ENCODE peak calls at places on chromosomes 16 and 17, in ten cellular contexts. Q, A, G, V, X, T, Z, C, I and H are unnamed samples. For H3K9me3, the result is how much of the 10 kb centered on the place peaks cover.

GRCh38 chr17:33287096-33287495 is 6.0 kb downstream of the ASIC2 start:
- DNase-seq in Q (no peak), A (no peak), G (no peak), V (no peak), X (no peak), T (no peak), Z (no peak), C (no peak), I (no peak), H (no peak)

GRCh38 chr17:6408271-6408670 is 26.6 kb downstream of the AIPL1 start:
- DNase-seq in Q (no peak), A (no peak), G (no peak), V (no peak), X (no peak), T (no peak), Z (no peak), C (no peak), I (no peak), H (no peak)

GRCh38 chr16:84726670-84727467 is 27.1 kb downstream of the USP10 start:
- DNase-seq in Q (peak), A (no peak), G (peak), V (peak), X (no peak), T (no peak), Z (no peak), C (no peak), I (no peak), H (peak)

GRCh38 chr17:17722081-17722905 is 41.0 kb downstream of the RAI1 start:
- DNase-seq in Q (no peak), A (no peak), G (no peak), V (no peak), X (no peak), T (no peak), Z (peak), C (no peak), I (no peak), H (no peak)

GRCh38 chr17:77373298-77374169 is 232.8 kb downstream of the SEC14L1 start:
- DNase-seq in Q (no peak), A (no peak), G (no peak), V (no peak), X (no peak), T (peak), Z (no peak), C (no peak), I (no peak), H (peak)

GRCh38 chr16:57863434-57864160 is 61.3 kb upstream of the KIFC3 start:
- DNase-seq in Q (peak), A (peak), G (peak), V (peak), X (peak), T (no peak), Z (peak), C (peak), I (no peak), H (no peak)

GRCh38 chr16:50121721-50122445 is 31.2 kb upstream of the TENT4B start:
- DNase-seq in Q (no peak), A (peak), G (no peak), V (no peak), X (no peak), T (peak), Z (no peak), C (no peak), I (no peak), H (no peak)

GRCh38 chr17:41284043-41284442 is 8.5 kb downstream of the KRTAP9-7 start:
- DNase-seq in Q (no peak), A (no peak), G (no peak), V (no peak), X (no peak), T (no peak), Z (peak), C (no peak), I (no peak), H (no peak)

GRCh38 chr16:67504190-67505021 is 21.1 kb upstream of the AGRP start:
- DNase-seq in Q (peak), A (no peak), G (peak), V (no peak), X (no peak), T (no peak), Z (peak), C (no peak), I (peak), H (peak)

GRCh38 chr16:68379472-68380347 is 68.6 kb downstream of the SMPD3 start:
- DNase-seq in Q (no peak), A (no peak), G (no peak), V (no peak), X (no peak), T (peak), Z (no peak), C (no peak), I (no peak), H (no peak)

GRCh38 chr16:20073203-20074088 is at the start of gene GPR139:
- DNase-seq in Q (no peak), A (no peak), G (no peak), V (no peak), X (no peak), T (no peak), Z (no peak), C (no peak), I (no peak), H (no peak)

GRCh38 chr17:34703533-34703932 is 124.2 kb downstream of the TMEM132E start:
- DNase-seq in Q (peak), A (peak), G (no peak), V (no peak), X (no peak), T (peak), Z (peak), C (peak), I (no peak), H (peak)

GRCh38 chr17:18236494-18236893 is 11.1 kb downstream of the LLGL1 start:
- DNase-seq in Q (no peak), A (no peak), G (no peak), V (no peak), X (no peak), T (no peak), Z (no peak), C (no peak), I (no peak), H (no peak)

GRCh38 chr16:57265850-57266530 is 18.5 kb downstream of the PLLP start:
- DNase-seq in Q (peak), A (peak), G (peak), V (no peak), X (no peak), T (no peak), Z (no peak), C (peak), I (no peak), H (no peak)

GRCh38 chr17:15891348-15891747 is 53.6 kb upstream of the ADORA2B start:
- DNase-seq in Q (no peak), A (no peak), G (no peak), V (no peak), X (no peak), T (no peak), Z (peak), C (no peak), I (no peak), H (no peak)

GRCh38 chr16:70432800-70433455 is 6.0 kb downstream of the ST3GAL2 start:
- DNase-seq in Q (no peak), A (no peak), G (peak), V (no peak), X (no peak), T (no peak), Z (no peak), C (no peak), I (no peak), H (peak)

GRCh38 chr16:31460582-31461002 is 1.3 kb downstream of the ARMC5 start:
- DNase-seq in Q (no peak), A (peak), G (peak), V (no peak), X (no peak), T (peak), Z (peak), C (no peak), I (no peak), H (peak)

GRCh38 chr17:22268912-22269220 is 576.5 kb downstream of the KCNJ18 start:
- DNase-seq in Q (no peak), A (no peak), G (no peak), V (no peak), X (no peak), T (no peak), Z (no peak), C (no peak), I (no peak), H (no peak)
- H3K9me3 ChIP-seq in Q (under half), A (under half), G (under half), V (under half), X (under half), T (under half), Z (under half), C (under half), I (under half), H (under half)

DNA sequence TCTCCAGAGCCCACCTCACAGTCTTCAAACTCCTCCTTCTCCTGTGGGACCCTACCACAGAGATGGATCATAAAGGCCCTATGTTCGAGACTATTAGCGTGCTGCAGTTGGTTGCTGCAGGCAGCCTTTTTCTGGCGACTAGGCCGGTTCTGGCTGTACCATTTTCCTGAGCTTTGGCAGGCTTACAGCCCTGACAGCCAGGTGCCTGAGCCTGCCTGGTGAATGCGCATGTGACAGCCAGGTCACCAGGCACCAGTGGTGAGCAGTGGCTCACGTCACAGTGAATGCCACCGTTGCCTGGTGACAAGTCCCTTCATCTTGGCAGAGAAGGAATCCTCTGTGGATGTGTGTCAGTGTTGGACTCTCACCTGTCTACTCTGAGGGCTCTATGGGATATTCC is 978.8 kb downstream of the KCNJ18 start:
- DNase-seq in Q (no peak), A (no peak), G (no peak), V (no peak), X (no peak), T (no peak), Z (no peak), C (no peak), I (no peak), H (no peak)
- H3K9me3 ChIP-seq in Q (under half), A (under half), G (under half), V (under half), X (under half), T (under half), Z (under half), C (under half), I (under half), H (under half)

DNA sequence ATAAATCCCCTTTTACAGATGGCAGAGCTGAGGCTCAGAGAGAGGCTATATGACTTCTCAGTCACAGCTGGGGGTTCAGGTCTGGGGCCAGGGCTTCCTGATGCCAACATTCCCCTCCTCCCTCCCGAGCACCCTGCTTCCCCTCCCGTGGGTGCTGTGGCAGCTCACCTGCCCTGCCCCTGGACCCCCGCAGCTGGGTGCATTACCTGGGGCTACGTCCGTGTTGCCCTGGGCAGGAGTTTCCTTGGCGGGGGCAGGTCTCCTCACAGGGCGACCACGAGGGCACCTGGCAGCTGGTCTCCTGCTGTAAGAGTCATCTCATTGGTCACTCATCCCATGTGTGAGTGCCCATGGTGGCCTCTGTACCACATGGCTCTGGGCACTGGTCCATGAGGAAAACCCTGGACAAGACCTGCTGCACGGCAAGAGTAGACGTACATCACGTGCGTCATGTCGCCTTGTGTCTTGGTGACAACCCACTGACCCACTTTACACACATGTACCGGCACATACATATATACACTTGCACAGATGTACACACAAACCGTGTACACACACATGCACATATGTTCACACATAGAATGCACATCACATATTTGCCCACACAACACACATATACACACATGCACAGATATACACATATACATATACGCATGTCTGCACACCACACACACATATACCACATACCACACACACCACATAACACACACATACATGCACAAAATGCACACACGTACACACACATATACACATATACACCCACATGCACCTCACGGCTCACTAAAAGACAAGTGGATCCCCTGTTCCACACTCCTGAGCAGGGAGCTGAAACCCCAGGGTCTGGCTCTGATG is 134.0 kb downstream of the FOXL1 start:
- DNase-seq in Q (no peak), A (no peak), G (no peak), V (no peak), X (no peak), T (no peak), Z (no peak), C (no peak), I (no peak), H (no peak)
- H3K9me3 ChIP-seq in Q (under half), A (under half), G (under half), V (under half), X (under half), T (under half), Z (under half), C (under half), I (under half), H (under half)

GRCh38 chr17:11853321-11854151 is 143.7 kb downstream of the ZNF18 start:
- DNase-seq in Q (no peak), A (no peak), G (no peak), V (no peak), X (no peak), T (no peak), Z (no peak), C (no peak), I (no peak), H (no peak)
- H3K9me3 ChIP-seq in Q (under half), A (under half), G (under half), V (under half), X (under half), T (under half), Z (under half), C (under half), I (under half), H (under half)

GRCh38 chr16:4787068-4787467 is 1.1 kb downstream of the SEPTIN12 start:
- DNase-seq in Q (no peak), A (no peak), G (no peak), V (no peak), X (no peak), T (no peak), Z (no peak), C (no peak), I (no peak), H (no peak)
- H3K9me3 ChIP-seq in Q (under half), A (under half), G (under half), V (under half), X (under half), T (under half), Z (under half), C (under half), I (under half), H (under half)

GRCh38 chr16:23920899-23921298 is 85.1 kb downstream of the PRKCB start:
- DNase-seq in Q (no peak), A (no peak), G (no peak), V (no peak), X (no peak), T (no peak), Z (no peak), C (no peak), I (no peak), H (no peak)

GRCh38 chr16:23920446-23920845 is 84.7 kb downstream of the PRKCB start:
- DNase-seq in Q (no peak), A (no peak), G (no peak), V (no peak), X (no peak), T (no peak), Z (no peak), C (no peak), I (no peak), H (no peak)

GRCh38 chr16:23917621-23918020 is 81.8 kb downstream of the PRKCB start:
- DNase-seq in Q (no peak), A (no peak), G (no peak), V (no peak), X (no peak), T (no peak), Z (no peak), C (no peak), I (no peak), H (no peak)

GRCh38 chr16:23909792-23910418 is 74.1 kb downstream of the PRKCB start:
- DNase-seq in Q (no peak), A (no peak), G (no peak), V (no peak), X (no peak), T (no peak), Z (no peak), C (no peak), I (no peak), H (no peak)

DNA sequence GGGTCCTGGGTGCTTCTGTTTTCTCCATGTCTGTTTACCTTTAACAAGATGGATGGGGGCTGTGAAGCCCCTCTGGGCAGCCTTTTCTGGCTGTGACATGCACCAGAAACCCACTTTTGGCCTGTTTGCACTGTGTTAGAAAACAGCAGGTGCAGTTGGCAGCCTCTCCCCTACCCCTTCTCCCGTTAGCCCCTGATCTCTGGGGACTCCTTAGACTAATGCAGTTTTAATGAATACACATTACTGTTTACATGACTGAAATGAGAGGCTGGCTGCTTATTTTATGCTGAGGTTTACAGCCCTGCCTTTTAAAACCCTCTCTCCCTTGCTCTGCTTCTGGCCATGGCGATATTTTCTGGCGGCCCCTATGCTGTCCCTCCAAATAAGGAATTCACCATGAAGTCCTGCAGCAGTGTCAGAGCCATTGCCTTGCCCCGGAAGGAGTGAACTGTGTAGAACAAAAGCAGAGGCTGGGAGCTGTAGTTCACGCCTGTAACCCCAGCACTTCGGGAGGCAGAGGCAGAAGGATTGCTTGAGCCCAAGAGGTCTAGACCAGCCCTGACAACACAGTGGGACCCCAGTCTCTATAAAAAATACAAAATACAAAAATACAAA is 79.3 kb downstream of the PRKCB start:
- DNase-seq in Q (no peak), A (no peak), G (no peak), V (no peak), X (no peak), T (peak), Z (no peak), C (no peak), I (no peak), H (no peak)
- H3K9me3 ChIP-seq in Q (under half), A (under half), G (under half), V (under half), X (under half), T (under half), Z (under half), C (under half), I (under half), H (under half)

GRCh38 chr17:72458301-72458700 is 337.5 kb downstream of the SOX9 start:
- DNase-seq in Q (no peak), A (no peak), G (no peak), V (no peak), X (no peak), T (no peak), Z (no peak), C (no peak), I (no peak), H (no peak)
- H3K9me3 ChIP-seq in Q (under half), A (under half), G (under half), V (under half), X (under half), T (under half), Z (under half), C (under half), I (under half), H (under half)

GRCh38 chr16:78388920-78389564 is 289.6 kb downstream of the WWOX start:
- DNase-seq in Q (no peak), A (no peak), G (no peak), V (no peak), X (no peak), T (no peak), Z (no peak), C (no peak), I (no peak), H (no peak)

GRCh38 chr16:78392585-78393195 is 293.2 kb downstream of the WWOX start:
- DNase-seq in Q (no peak), A (no peak), G (no peak), V (no peak), X (no peak), T (no peak), Z (no peak), C (no peak), I (no peak), H (no peak)

GRCh38 chr16:78390070-78390469 is 290.6 kb downstream of the WWOX start:
- DNase-seq in Q (no peak), A (no peak), G (no peak), V (no peak), X (no peak), T (no peak), Z (no peak), C (no peak), I (no peak), H (no peak)

GRCh38 chr16:78386925-78387324 is 287.5 kb downstream of the WWOX start:
- DNase-seq in Q (no peak), A (no peak), G (no peak), V (no peak), X (no peak), T (no peak), Z (no peak), C (no peak), I (no peak), H (no peak)

DNA sequence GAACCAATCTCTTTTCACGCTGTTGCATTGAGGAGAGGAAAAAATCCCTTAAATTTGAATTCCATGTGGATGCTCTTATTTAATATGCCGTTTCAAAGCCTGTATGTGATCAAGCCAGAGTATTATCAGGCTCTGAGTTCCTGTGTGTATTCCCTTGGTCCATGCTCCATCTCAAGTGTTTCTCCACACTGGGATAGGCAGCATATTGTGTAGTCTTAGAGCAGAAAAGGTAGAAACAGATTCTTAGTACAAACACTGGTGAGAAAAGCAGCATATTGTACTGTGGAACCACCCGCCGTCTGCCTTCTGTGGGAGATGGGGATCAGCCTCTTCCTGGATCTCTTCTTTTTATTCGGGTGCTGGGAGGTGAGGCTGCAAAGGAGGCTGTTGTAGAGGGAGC is 291.4 kb downstream of the WWOX start:
- DNase-seq in Q (no peak), A (no peak), G (no peak), V (no peak), X (no peak), T (no peak), Z (no peak), C (no peak), I (no peak), H (no peak)
- H3K9me3 ChIP-seq in Q (under half), A (under half), G (under half), V (under half), X (under half), T (under half), Z (under half), C (under half), I (under half), H (under half)

GRCh38 chr17:80233202-80233601 is 13.0 kb downstream of the SLC26A11 start:
- DNase-seq in Q (no peak), A (no peak), G (no peak), V (no peak), X (no peak), T (no peak), Z (no peak), C (no peak), I (no peak), H (no peak)
- H3K9me3 ChIP-seq in Q (under half), A (under half), G (under half), V (under half), X (under half), T (under half), Z (under half), C (under half), I (under half), H (under half)